ENCODE peak calls at places on chromosomes 11 and 22, in six cellular contexts. H is heart left ventricle; A is astrocyte of the spinal cord; X is CD8-positive, alpha-beta T cell; Q is IMR-90; C is AG09319. F is an unnamed sample.

GRCh38 chr22:41481131-41481830 is 12.4 kb downstream of the ACO2 start:
- DNase-seq in H (peak; percentile 43), X (no peak), Q (peak; percentile 54), A (peak; percentile 29), C (no peak), F (peak; percentile 9)

GRCh38 chr11:129973068-129973467 is 29.6 kb downstream of the PRDM10 start:
- DNase-seq in H (no peak), A (no peak), Q (no peak), C (no peak), X (no peak), F (no peak)

GRCh38 chr11:59849129-59849528 is 3.8 kb upstream of the CBLIF start:
- DNase-seq in H (no peak), X (no peak), A (no peak), Q (no peak), C (no peak), F (no peak)

GRCh38 chr11:31636983-31637382 is 127.4 kb downstream of the ELP4 start:
- DNase-seq in C (no peak), Q (no peak), X (no peak), H (no peak), A (no peak), F (no peak)

GRCh38 chr11:104343578-104343977 is 179.6 kb upstream of the PDGFD start:
- DNase-seq in Q (peak; percentile 7), X (no peak), H (no peak), A (no peak), C (no peak), F (peak; percentile 30)

GRCh38 chr11:82883853-82884252 is 16.4 kb downstream of the PRCP start:
- DNase-seq in A (no peak), Q (peak; percentile 14), H (peak; percentile 42), C (no peak), X (no peak), F (no peak)

GRCh38 chr11:99020324-99021225 is at the start of gene CNTN5:
- DNase-seq in Q (peak; percentile 5), X (no peak), C (no peak), H (peak; percentile 10), A (peak; percentile 47), F (peak; percentile 49)

GRCh38 chr11:92455221-92455790 is 230.7 kb downstream of the FAT3 start:
- DNase-seq in Q (no peak), A (no peak), H (no peak), X (no peak), C (no peak), F (no peak)

GRCh38 chr11:5324197-5324596 is at the start of gene OR51B2:
- DNase-seq in C (no peak), A (no peak), X (no peak), Q (no peak), H (no peak), F (no peak)

GRCh38 chr11:47523491-47524199 is 29.3 kb downstream of the CELF1 start:
- DNase-seq in A (peak; percentile 87), C (no peak), H (peak; percentile 59), Q (peak; percentile 87), X (no peak), F (peak; percentile 82)

GRCh38 chr11:79449040-79449439 is 8.2 kb upstream of the TENM4 start:
- DNase-seq in A (no peak), X (no peak), H (no peak), C (no peak), Q (no peak), F (no peak)

GRCh38 chr11:73693877-73694525 is 47.6 kb downstream of the PLEKHB1 start:
- DNase-seq in Q (no peak), C (no peak), A (no peak), H (no peak), X (no peak), F (no peak)

GRCh38 chr11:76997512-76997911 is 36.7 kb upstream of the B3GNT6 start:
- DNase-seq in A (no peak), C (no peak), X (no peak), H (no peak), Q (no peak), F (no peak)

GRCh38 chr11:61791737-61792309 is 576 bp downstream of the TMEM258 start:
- DNase-seq in H (peak; percentile 73), C (peak; percentile 75), Q (peak; percentile 95), X (no peak), A (peak; percentile 93), F (peak; percentile 97)

GRCh38 chr22:17897864-17898263 is 123.6 kb upstream of the BID start:
- DNase-seq in C (no peak), Q (no peak), A (no peak), X (no peak), H (no peak), F (no peak)

GRCh38 chr11:61281581-61282250 is 13.4 kb downstream of the VWCE start:
- DNase-seq in X (no peak), H (no peak), Q (no peak), A (peak; percentile 32), C (no peak), F (peak; percentile 40)

GRCh38 chr11:110621826-110622225 is 90.4 kb downstream of the ARHGAP20 start:
- DNase-seq in X (no peak), A (no peak), C (no peak), Q (peak; percentile 78), H (no peak), F (no peak)

GRCh38 chr11:117387992-117388765 is 60.5 kb downstream of the CEP164 start:
- DNase-seq in Q (peak; percentile 77), X (no peak), A (peak; percentile 59), C (peak; percentile 44), H (no peak), F (peak; percentile 33)

GRCh38 chr11:63622318-63622717 is 8.1 kb upstream of the PLAAT3 start:
- DNase-seq in Q (no peak), H (no peak), X (no peak), C (no peak), A (no peak), F (no peak)

GRCh38 chr22:30649430-30650007 is 13.9 kb downstream of the SLC35E4 start:
- DNase-seq in Q (peak; percentile 88), A (peak; percentile 83), X (peak; percentile 69), H (peak; percentile 25), C (no peak), F (peak; percentile 66)

GRCh38 chr11:86517557-86517956 is 142.9 kb downstream of the CCDC81 start:
- DNase-seq in X (no peak), Q (no peak), H (no peak), C (no peak), A (no peak), F (no peak)

GRCh38 chr22:37095113-37095512 is 14.4 kb downstream of the TMPRSS6 start:
- DNase-seq in X (no peak), Q (no peak), A (no peak), C (no peak), H (no peak), F (no peak)

GRCh38 chr11:18704045-18704645 is 5.6 kb downstream of the TMEM86A start:
- DNase-seq in X (no peak), C (no peak), A (no peak), H (no peak), Q (no peak), F (no peak)

GRCh38 chr11:48037709-48038468 is 57.5 kb downstream of the PTPRJ start:
- DNase-seq in H (no peak), X (no peak), C (peak; percentile 39), A (peak; percentile 72), Q (peak; percentile 77), F (no peak)

GRCh38 chr11:112219476-112220232 is 6.6 kb upstream of the PTS start:
- DNase-seq in Q (peak; percentile 81), H (peak; percentile 28), A (peak; percentile 79), C (no peak), X (peak; percentile 59), F (peak; percentile 90)

GRCh38 chr22:37485006-37485713 is 1.0 kb downstream of the MFNG start:
- DNase-seq in H (peak; percentile 50), Q (no peak), C (no peak), A (no peak), X (peak; percentile 84), F (no peak)

GRCh38 chr22:46982635-46983034 is 220.2 kb downstream of the TBC1D22A start:
- DNase-seq in X (no peak), A (no peak), C (no peak), Q (no peak), H (no peak), F (no peak)

GRCh38 chr11:14374922-14375630 is 16.1 kb upstream of the RRAS2 start:
- DNase-seq in C (no peak), H (no peak), A (no peak), X (no peak), Q (no peak), F (no peak)
- TF ChIP-seq CTCF in C (peak; percentile 6), H (no peak), A (peak; percentile 11), X (no peak), Q (peak; percentile 6), F (peak; percentile 22)

DNA sequence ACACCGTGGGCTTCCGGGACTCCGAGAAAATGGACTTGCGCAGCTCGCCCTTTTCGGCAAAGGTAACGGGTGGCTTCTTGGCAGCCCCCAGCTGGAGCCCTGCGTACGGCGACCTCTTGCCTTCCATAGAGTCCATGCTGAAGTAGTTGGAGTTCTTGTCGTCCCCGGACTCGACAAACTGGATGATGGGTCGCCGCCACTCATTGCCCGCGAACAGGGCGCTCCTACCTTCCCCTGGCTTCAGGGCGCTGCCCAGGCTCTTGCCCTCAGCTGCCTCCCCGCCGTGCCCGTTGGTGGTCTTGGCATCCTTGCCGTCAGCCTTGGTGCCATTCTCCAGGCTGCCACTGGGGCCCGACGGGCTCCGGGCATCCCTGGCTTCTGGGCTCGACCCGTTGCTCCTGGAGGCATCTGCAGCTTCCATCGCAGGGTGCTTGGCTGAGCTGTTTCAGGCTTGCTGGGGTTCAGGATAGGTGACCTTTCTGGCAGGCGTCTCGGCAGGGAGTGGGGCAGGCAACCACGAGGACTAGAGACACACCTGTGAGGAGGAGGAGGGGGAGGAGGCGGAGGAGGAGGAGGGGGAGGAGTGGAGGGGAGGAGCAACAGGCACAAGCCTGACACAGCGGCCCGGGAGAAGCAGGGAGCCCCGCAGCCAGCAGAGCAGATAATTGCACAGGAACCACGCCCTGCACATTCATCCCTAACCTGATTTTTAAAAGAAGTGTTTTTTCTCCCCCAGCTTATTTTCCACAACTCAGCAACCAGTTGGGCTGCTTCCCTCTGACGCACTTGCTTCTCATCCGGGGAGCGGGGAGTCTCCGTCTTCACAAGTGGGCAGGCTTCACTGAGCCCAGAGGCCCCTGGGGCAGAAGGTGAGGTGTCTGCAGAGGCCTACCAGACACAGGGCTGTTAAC is at the start of gene TRIM29:
- DNase-seq in A (no peak), Q (no peak), C (no peak), H (peak; percentile 2), X (peak; percentile 36), F (no peak)
- TF ChIP-seq CTCF in A (no peak), Q (no peak), C (no peak), H (no peak), X (no peak), F (no peak)

DNA sequence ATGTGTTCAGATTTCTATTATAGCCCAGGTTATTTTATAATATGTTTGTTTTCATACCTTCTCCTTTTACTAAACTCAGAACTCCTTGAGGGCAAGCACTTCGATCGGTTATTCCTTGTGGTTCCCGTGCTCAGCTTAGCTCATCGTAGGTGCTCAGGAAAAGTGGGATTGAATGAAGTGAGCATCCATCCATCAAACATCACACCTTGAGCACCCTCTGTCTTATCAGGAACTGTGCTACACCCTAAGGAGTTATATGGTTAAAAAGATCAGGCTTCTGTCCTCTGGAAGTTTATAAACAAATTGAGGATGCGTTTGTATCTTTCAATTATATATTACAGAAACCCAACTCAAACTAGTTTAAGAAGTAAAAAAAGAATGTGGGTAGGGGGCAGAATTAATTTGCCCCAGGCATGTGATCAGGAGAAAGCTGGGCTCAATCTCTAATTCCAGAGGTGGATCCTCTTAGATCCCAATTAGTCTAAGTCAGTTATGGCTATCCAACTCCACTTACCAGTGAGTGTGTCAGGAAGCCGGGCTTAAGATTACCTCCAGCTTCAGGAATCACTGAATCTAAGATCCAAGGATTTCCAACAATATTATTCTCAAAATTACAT is 59.9 kb upstream of the RRAS2 start:
- DNase-seq in H (no peak), C (no peak), A (no peak), Q (peak; percentile 25), X (no peak), F (peak; percentile 36)
- TF ChIP-seq CTCF in H (no peak), C (peak; percentile 18), A (peak; percentile 35), Q (peak; percentile 44), X (no peak), F (peak; percentile 37)

GRCh38 chr22:23270212-23270733 is 90.0 kb downstream of the BCR start:
- DNase-seq in C (no peak), X (no peak), H (no peak), Q (peak; percentile 7), A (no peak), F (peak; percentile 6)
- TF ChIP-seq CTCF in C (no peak), X (no peak), H (no peak), Q (peak; percentile 40), A (peak; percentile 53), F (peak; percentile 18)

F was measured in fibroblast of pulmonary artery.